ENCODE peak calls at places on chromosomes 7 and 10, in five cellular contexts. U is cardiac fibroblast, Q is Calu3, N is NCI-H446, I is mucosa of gallbladder. O is an unnamed sample.
A peak's percentile ranks its signal among the peaks of the same experiment; 100 is the strongest.

GRCh38 chr7:30912986-30913671 is 1.5 kb downstream of the AQP1 start:
- DNase-seq in N (no peak), U (no peak), I (no peak), Q (no peak), O (no peak)

GRCh38 chr10:58508316-58508715 is 4.4 kb upstream of the BICC1 start:
- DNase-seq in U (peak; percentile 72), I (no peak), Q (no peak), N (no peak), O (no peak)

GRCh38 chr10:75347211-75347610 is 54.4 kb downstream of the ZNF503 start:
- DNase-seq in N (peak; percentile 16), U (no peak), Q (no peak), I (no peak), O (no peak)

GRCh38 chr7:147136369-147136768 is 1019.8 kb downstream of the CNTNAP2 start:
- DNase-seq in Q (no peak), N (no peak), U (no peak), I (no peak), O (no peak)

GRCh38 chr10:121928528-121928884 is 675 bp upstream of the ATE1 start:
- DNase-seq in Q (no peak), I (no peak), U (peak; percentile 42), N (peak; percentile 2), O (no peak)

GRCh38 chr10:132452216-132452650 is 55.2 kb downstream of the PWWP2B start:
- DNase-seq in U (no peak), I (no peak), N (no peak), Q (no peak), O (peak; percentile 36)

GRCh38 chr10:88657901-88658300 is 6.3 kb upstream of the LIPF start:
- DNase-seq in I (no peak), U (peak; percentile 50), Q (no peak), N (no peak), O (no peak)

GRCh38 chr7:11327633-11328032 is 354.0 kb downstream of the PHF14 start:
- DNase-seq in N (peak; percentile 82), U (no peak), I (no peak), Q (no peak), O (no peak)

GRCh38 chr7:80393786-80394185 is 118.1 kb downstream of the GNAT3 start:
- DNase-seq in Q (no peak), I (no peak), U (no peak), N (no peak), O (no peak)

GRCh38 chr7:116145245-116145852 is 65.0 kb upstream of the TES start:
- DNase-seq in U (no peak), Q (no peak), I (no peak), N (no peak), O (no peak)

GRCh38 chr10:131173484-131174210 is 137.9 kb downstream of the TCERG1L start:
- DNase-seq in U (no peak), Q (no peak), N (no peak), I (no peak), O (no peak)

GRCh38 chr10:99548041-99548530 is 15.3 kb downstream of the NKX2-3 start:
- DNase-seq in U (peak; percentile 31), Q (no peak), I (no peak), N (no peak), O (no peak)

GRCh38 chr7:41425926-41426325 is 277.0 kb downstream of the INHBA start:
- DNase-seq in Q (no peak), I (no peak), N (no peak), U (peak; percentile 89), O (no peak)

GRCh38 chr7:31171216-31171750 is 119.2 kb downstream of the ADCYAP1R1 start:
- DNase-seq in U (no peak), Q (no peak), I (no peak), N (no peak), O (no peak)

GRCh38 chr7:2719007-2719406 is 31.0 kb downstream of the AMZ1 start:
- DNase-seq in U (no peak), I (no peak), Q (peak; percentile 71), N (no peak), O (peak; percentile 59)

GRCh38 chr7:30750574-30751256 is 1.2 kb upstream of the INMT start:
- DNase-seq in U (peak; percentile 82), I (peak; percentile 65), Q (no peak), N (peak; percentile 96), O (no peak)

GRCh38 chr7:151875862-151876111 is 1.1 kb downstream of the PRKAG2 start:
- DNase-seq in N (no peak), I (no peak), Q (no peak), U (no peak), O (no peak)

GRCh38 chr7:99525713-99526440 is 21.4 kb downstream of the ZKSCAN5 start:
- DNase-seq in N (no peak), Q (peak; percentile 10), U (peak; percentile 10), I (no peak), O (no peak)

GRCh38 chr7:70301673-70302072 is 703.4 kb downstream of the AUTS2 start:
- DNase-seq in Q (no peak), N (no peak), I (no peak), U (no peak), O (no peak)

GRCh38 chr7:87628780-87629569 is 777 bp downstream of the RUNDC3B start:
- DNase-seq in N (no peak), I (peak; percentile 23), Q (peak; percentile 32), U (no peak), O (peak; percentile 66)

GRCh38 chr10:128296608-128297007 is 170.4 kb upstream of the MKI67 start:
- DNase-seq in U (no peak), Q (no peak), N (no peak), I (no peak), O (no peak)

GRCh38 chr7:107874605-107875446 is 16.2 kb upstream of the DLD start:
- DNase-seq in N (peak; percentile 27), U (peak; percentile 80), I (peak; percentile 58), Q (peak; percentile 19), O (peak; percentile 15)

GRCh38 chr7:99001482-99002145 is 123.3 kb downstream of the TRRAP start:
- DNase-seq in U (no peak), I (no peak), Q (no peak), N (no peak), O (no peak)

GRCh38 chr7:159195926-159196325 is 51.3 kb upstream of the VIPR2 start:
- DNase-seq in Q (no peak), N (no peak), U (no peak), I (no peak), O (no peak)

GRCh38 chr10:117217196-117217761 is 20.0 kb downstream of the KCNK18 start:
- DNase-seq in Q (peak; percentile 22), I (no peak), U (no peak), N (peak; percentile 25), O (peak; percentile 44)

GRCh38 chr7:155939350-155939749 is 127.1 kb upstream of the SHH start:
- DNase-seq in I (no peak), N (no peak), Q (no peak), U (no peak), O (no peak)

GRCh38 chr7:27156901-27157716 is 634 bp upstream of the HOXA7 start:
- DNase-seq in N (no peak), I (no peak), U (no peak), Q (no peak), O (no peak)

GRCh38 chr7:2610898-2611297 is 20.9 kb upstream of the TTYH3 start:
- DNase-seq in U (no peak), N (no peak), I (no peak), Q (no peak), O (no peak)

GRCh38 chr7:51180092-51180491 is 136.5 kb downstream of the COBL start:
- DNase-seq in Q (no peak), U (no peak), I (no peak), N (no peak), O (no peak)

GRCh38 chr7:128091106-128091505 is 59.9 kb upstream of the LRRC4 start:
- DNase-seq in N (no peak), Q (no peak), U (peak; percentile 25), I (no peak), O (no peak)

GRCh38 chr7:26279405-26279804 is 12.3 kb upstream of the SNX10 start:
- DNase-seq in N (no peak), U (no peak), I (no peak), Q (no peak), O (no peak)

GRCh38 chr7:1473864-1474512 is 14.7 kb upstream of the MICALL2 start:
- DNase-seq in U (peak; percentile 84), Q (peak; percentile 98), I (peak; percentile 90), N (peak; percentile 79), O (peak; percentile 73)

GRCh38 chr7:8147760-8148463 is 114.1 kb downstream of the ICA1 start:
- DNase-seq in Q (no peak), U (no peak), I (no peak), N (peak; percentile 23), O (no peak)

GRCh38 chr7:28062197-28062988 is 118.2 kb downstream of the JAZF1 start:
- DNase-seq in I (peak; percentile 75), Q (peak; percentile 91), N (peak; percentile 68), U (peak; percentile 74), O (peak; percentile 19)

GRCh38 chr7:97155897-97156418 is 38.5 kb downstream of the SDHAF3 start:
- DNase-seq in U (no peak), N (no peak), Q (no peak), I (no peak), O (no peak)

GRCh38 chr10:132347931-132348267 is 15.9 kb downstream of the LRRC27 start:
- DNase-seq in Q (no peak), U (no peak), N (no peak), I (no peak), O (no peak)

GRCh38 chr10:10831085-10831484 is 186.6 kb upstream of the CELF2 start:
- DNase-seq in I (no peak), U (peak; percentile 97), N (no peak), Q (no peak), O (no peak)

GRCh38 chr7:37510043-37510634 is 61.5 kb upstream of the ELMO1 start:
- DNase-seq in U (peak; percentile 2), Q (peak; percentile 27), N (peak; percentile 16), I (no peak), O (no peak)

GRCh38 chr7:36181668-36182067 is 28.6 kb downstream of the EEPD1 start:
- DNase-seq in I (no peak), N (peak; percentile 34), U (no peak), Q (no peak), O (no peak)

O was measured in naive thymus-derived CD8-positive, alpha-beta T cell.